ENCODE peak calls at places on chromosomes 4 and X, in eight cellular contexts. E, D, V, H, I, Q, C and S are unnamed samples.

GRCh38 chr4:184170996-184171395 is 46.7 kb downstream of the ENPP6 start:
- DNase-seq in E (no peak), Q (no peak), H (peak), I (no peak), D (no peak), V (peak), C (no peak), S (peak)

GRCh38 chr4:181957088-181957487 is 286.1 kb upstream of the TENM3 start:
- DNase-seq in H (peak), I (no peak), C (no peak), V (peak), Q (no peak), D (no peak), E (no peak), S (no peak)

GRCh38 chr4:41318839-41319530 is 62.3 kb downstream of the UCHL1 start:
- DNase-seq in D (no peak), Q (no peak), C (no peak), V (no peak), I (no peak), H (peak), E (no peak), S (peak)

GRCh38 chr4:138673053-138673452 is 342.5 kb upstream of the NOCT start:
- DNase-seq in H (peak), V (no peak), E (no peak), D (no peak), C (no peak), Q (no peak), I (no peak), S (no peak)

GRCh38 chr4:52873861-52874343 is 11.8 kb downstream of the RASL11B start:
- DNase-seq in C (no peak), Q (no peak), V (no peak), H (peak), I (no peak), E (no peak), D (peak), S (no peak)

GRCh38 chrX:47576021-47576898 is 6.0 kb upstream of the TIMP1 start:
- DNase-seq in V (no peak), I (no peak), H (no peak), Q (no peak), D (no peak), E (no peak), C (no peak), S (no peak)

GRCh38 chr4:89294583-89295244 is 12.9 kb downstream of the GPRIN3 start:
- DNase-seq in D (no peak), I (no peak), Q (no peak), C (peak), V (no peak), H (no peak), E (no peak), S (no peak)

GRCh38 chrX:10350221-10350620 is 193.4 kb downstream of the CLCN4 start:
- DNase-seq in H (no peak), Q (no peak), I (no peak), E (no peak), D (no peak), C (no peak), V (no peak), S (no peak)

GRCh38 chr4:91284480-91284879 is 1019.3 kb upstream of the GRID2 start:
- DNase-seq in V (no peak), D (no peak), E (no peak), C (no peak), Q (no peak), I (no peak), H (no peak), S (no peak)

GRCh38 chr4:107058828-107059227 is 22.7 kb upstream of the DKK2 start:
- DNase-seq in E (no peak), H (peak), D (no peak), I (no peak), V (no peak), C (no peak), Q (no peak), S (no peak)

GRCh38 chr4:143352052-143352451 is 15.4 kb downstream of the GAB1 start:
- DNase-seq in H (no peak), E (no peak), I (no peak), V (no peak), Q (no peak), C (no peak), D (no peak), S (peak)

GRCh38 chr4:65670331-65671031 is at the start of gene EPHA5:
- DNase-seq in Q (peak), H (peak), V (peak), D (peak), C (peak), I (peak), E (no peak), S (peak)

GRCh38 chrX:7420712-7421111 is 272.8 kb upstream of the PUDP start:
- DNase-seq in D (no peak), V (no peak), Q (no peak), C (no peak), E (no peak), I (no peak), H (no peak), S (no peak)

DNA sequence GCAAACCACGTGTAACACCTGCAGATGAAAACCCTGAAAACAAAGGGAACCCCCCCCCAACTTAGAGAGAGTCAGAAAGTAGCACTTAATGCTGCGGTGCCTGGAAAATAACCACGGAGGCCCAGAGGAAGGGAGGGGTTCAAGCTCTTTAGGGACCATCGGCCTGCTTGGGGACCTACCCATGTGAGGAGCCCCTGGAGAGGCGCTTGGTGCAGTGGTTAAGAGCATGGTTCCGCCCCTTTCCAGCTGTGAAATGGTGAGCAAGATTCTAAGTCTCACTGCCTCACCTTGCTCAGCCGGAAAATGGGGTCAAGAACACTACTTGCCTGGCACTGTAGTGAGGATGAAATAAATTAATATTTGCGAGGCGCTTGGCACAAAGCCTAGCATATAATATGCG is 13.8 kb downstream of the SLC25A5 start:
- DNase-seq in D (no peak), C (no peak), V (no peak), Q (no peak), H (no peak), E (no peak), I (no peak), S (no peak)
- H3K4me3 ChIP-seq in D (no peak), C (no peak), V (peak), Q (peak), H (peak), E (no peak), I (peak), S (peak)

DNA sequence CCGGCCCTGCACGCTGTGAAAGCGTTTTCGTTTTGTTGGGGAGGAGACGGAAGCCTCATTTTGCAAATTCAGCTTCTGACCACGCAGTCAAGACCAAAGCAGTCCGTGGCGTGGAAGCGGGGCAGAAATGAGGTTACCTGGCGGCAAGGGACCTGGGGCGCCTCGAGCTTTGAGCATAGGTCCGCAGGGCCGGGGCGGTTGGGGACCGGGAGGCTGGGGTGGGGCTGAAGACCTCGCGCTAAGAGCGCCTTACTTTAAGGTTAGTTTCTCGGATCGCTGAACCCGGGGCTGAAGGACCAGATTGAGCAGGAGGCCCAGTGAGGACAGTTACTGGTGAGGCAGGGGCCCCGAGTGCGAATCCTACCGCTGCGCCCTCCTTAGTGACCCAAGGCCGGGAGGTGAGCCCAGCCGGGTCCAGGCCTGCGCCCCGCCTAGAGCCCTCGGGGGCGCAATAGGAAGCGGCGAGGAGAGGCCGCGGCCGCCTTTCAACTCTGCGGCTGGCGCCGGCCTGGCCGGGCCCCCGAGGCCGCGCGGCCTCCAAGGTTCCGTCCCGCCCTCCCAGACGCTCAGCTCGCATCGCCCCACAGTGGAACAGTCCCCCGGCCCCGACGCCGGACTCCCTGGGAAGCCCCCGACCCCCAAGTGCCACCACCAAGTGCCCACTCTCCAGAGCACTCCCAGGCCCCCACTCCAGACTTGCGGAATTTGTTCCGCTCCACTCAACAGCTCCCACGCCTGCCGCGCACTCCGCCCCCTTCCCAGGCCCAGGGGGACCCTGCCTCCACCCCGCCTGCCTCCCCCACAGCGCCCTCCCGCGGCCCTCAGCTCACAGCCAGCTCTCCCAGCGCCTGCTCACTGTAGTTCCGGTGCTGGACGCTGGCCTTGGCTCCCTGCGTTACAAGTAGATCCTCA is 7.6 kb downstream of the MSX1 start:
- DNase-seq in I (no peak), V (no peak), D (no peak), Q (no peak), C (no peak), H (peak), E (no peak), S (no peak)
- H3K4me3 ChIP-seq in I (peak), V (no peak), D (no peak), Q (no peak), C (no peak), H (peak), E (no peak), S (no peak)

GRCh38 chrX:108297290-108297689 is 140.9 kb downstream of the COL4A6 start:
- DNase-seq in V (no peak), E (no peak), D (no peak), I (no peak), Q (no peak), C (no peak), H (no peak), S (peak)
- H3K4me3 ChIP-seq in V (no peak), E (no peak), D (no peak), I (no peak), Q (no peak), C (no peak), H (no peak), S (no peak)

DNA sequence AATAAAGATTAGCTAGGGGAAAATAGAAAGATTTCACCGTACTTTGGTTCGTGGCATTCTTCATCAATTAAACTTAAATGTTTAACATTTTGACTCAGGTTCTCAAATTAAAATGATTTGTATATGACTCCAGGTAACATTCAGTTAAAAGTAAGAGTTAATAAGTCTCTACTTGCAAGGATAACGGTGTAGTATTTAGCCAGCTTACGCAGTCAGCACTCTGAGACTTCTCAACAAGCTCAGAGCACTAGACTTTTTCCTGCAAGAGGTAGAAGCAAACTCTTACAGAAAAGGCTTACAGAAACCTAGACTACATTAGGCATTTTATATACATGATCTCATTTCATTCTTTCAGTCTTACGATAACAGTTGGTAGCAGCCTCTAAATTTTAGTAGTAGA is 96.4 kb upstream of the PPARGC1A start:
- DNase-seq in I (no peak), C (no peak), V (no peak), D (no peak), Q (no peak), E (no peak), H (no peak), S (no peak)
- H3K4me3 ChIP-seq in I (no peak), C (no peak), V (no peak), D (no peak), Q (no peak), E (no peak), H (no peak), S (no peak)